ENCODE peak calls at places on chromosomes 4 and X, in five cellular contexts. L is endodermal cell; N is CD4-positive, CD25-positive, alpha-beta regulatory T cell; I is lower lobe of right lung; C is psoas muscle. H is an unnamed sample. For H3K27me3, the result is how much of the 10 kb centered on the place peaks cover.

GRCh38 chr4:15488136-15488535 is 18.5 kb downstream of the CC2D2A start:
- DNase-seq in I (no peak), L (no peak), C (no peak), N (no peak), H (no peak)

GRCh38 chrX:109840585-109840984 is 107.5 kb upstream of the ACSL4 start:
- DNase-seq in I (no peak), L (no peak), N (no peak), C (no peak), H (no peak)

GRCh38 chrX:15914486-15914885 is 59.9 kb upstream of the AP1S2 start:
- DNase-seq in I (no peak), C (no peak), N (no peak), L (no peak), H (no peak)

GRCh38 chr4:7193040-7193958 is 961 bp downstream of the SORCS2 start:
- DNase-seq in C (peak), L (peak), I (peak), N (no peak), H (peak)

GRCh38 chrX:110015915-110016314 is 13.0 kb downstream of the TMEM164 start:
- DNase-seq in N (no peak), C (no peak), L (no peak), I (no peak), H (no peak)

GRCh38 chr4:186948361-186949291 is 225.0 kb upstream of the FAT1 start:
- DNase-seq in N (no peak), L (peak), C (no peak), I (no peak), H (no peak)

GRCh38 chrX:70755850-70756249 is 152.7 kb downstream of the TEX11 start:
- DNase-seq in C (no peak), N (peak), I (no peak), L (peak), H (no peak)

GRCh38 chr4:683982-684571 is 4.9 kb downstream of the SLC49A3 start:
- DNase-seq in C (peak), N (no peak), I (peak), L (peak), H (peak)

GRCh38 chr4:3432381-3432790 is 9.4 kb upstream of the HGFAC start:
- DNase-seq in N (no peak), L (no peak), I (no peak), C (no peak), H (no peak)

GRCh38 chr4:184448828-184449227 is 25.5 kb downstream of the IRF2 start:
- DNase-seq in L (no peak), I (peak), N (no peak), C (peak), H (no peak)

GRCh38 chr4:121189351-121189750 is 25.2 kb upstream of the TNIP3 start:
- DNase-seq in L (no peak), C (no peak), N (no peak), I (no peak), H (no peak)

GRCh38 chr4:21888195-21888976 is 60.2 kb downstream of the KCNIP4 start:
- DNase-seq in N (no peak), L (no peak), C (no peak), I (no peak), H (no peak)

DNA sequence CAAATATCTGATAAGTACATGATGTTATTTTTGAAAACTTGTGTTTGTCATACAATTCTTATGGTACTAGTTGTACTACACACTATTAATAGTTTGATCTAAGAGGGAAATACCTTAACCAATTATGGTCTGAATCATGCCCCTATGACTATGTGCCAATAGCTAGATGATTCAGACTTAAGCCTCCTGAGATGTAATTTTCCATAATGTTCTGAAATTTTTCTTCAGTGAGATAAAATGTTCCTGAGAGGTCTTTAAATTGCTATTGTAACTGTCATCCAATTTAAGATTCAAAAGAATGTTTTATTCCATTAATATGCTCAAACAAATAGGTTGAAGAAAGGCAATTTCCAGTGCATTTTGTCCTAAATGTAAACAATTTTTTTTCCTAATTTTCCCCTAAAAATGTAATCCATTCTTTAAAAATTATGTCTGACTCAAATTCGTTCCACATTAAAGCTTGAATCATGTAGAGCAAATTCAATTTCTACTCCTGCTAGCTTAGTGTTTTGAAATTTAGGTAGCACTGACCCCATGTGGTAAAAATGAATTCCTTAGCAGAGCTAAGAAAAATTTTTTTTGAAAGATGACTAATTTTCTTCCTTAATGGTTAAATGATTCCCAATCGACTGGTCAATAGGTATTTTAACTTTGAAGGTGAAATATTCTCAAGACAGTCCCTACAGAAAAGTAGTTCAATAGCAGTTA is 49.1 kb downstream of the APOOL start:
- DNase-seq in L (no peak), N (no peak), C (no peak), I (no peak), H (no peak)
- H3K27me3 ChIP-seq in L (under half), N (under half), C (under half), I (under half), H (under half)

GRCh38 chr4:147480891-147481576 is at the start of gene EDNRA:
- DNase-seq in L (peak), I (peak), C (peak), N (no peak), H (peak)

GRCh38 chr4:147479376-147479775 is 1.5 kb upstream of the EDNRA start:
- DNase-seq in L (no peak), I (no peak), C (no peak), N (no peak), H (no peak)

GRCh38 chr4:147480502-147480890 is 401 bp upstream of the EDNRA start:
- DNase-seq in L (no peak), N (no peak), I (no peak), C (no peak), H (no peak)

GRCh38 chr4:147481577-147482109 is 746 bp downstream of the EDNRA start:
- DNase-seq in I (no peak), L (peak), N (no peak), C (no peak), H (no peak)

GRCh38 chr4:147479817-147480216 is 1.1 kb upstream of the EDNRA start:
- DNase-seq in L (no peak), I (no peak), C (no peak), N (no peak), H (peak)
- H3K4me3 ChIP-seq in L (no peak), I (peak), C (no peak), N (no peak), H (no peak)

DNA sequence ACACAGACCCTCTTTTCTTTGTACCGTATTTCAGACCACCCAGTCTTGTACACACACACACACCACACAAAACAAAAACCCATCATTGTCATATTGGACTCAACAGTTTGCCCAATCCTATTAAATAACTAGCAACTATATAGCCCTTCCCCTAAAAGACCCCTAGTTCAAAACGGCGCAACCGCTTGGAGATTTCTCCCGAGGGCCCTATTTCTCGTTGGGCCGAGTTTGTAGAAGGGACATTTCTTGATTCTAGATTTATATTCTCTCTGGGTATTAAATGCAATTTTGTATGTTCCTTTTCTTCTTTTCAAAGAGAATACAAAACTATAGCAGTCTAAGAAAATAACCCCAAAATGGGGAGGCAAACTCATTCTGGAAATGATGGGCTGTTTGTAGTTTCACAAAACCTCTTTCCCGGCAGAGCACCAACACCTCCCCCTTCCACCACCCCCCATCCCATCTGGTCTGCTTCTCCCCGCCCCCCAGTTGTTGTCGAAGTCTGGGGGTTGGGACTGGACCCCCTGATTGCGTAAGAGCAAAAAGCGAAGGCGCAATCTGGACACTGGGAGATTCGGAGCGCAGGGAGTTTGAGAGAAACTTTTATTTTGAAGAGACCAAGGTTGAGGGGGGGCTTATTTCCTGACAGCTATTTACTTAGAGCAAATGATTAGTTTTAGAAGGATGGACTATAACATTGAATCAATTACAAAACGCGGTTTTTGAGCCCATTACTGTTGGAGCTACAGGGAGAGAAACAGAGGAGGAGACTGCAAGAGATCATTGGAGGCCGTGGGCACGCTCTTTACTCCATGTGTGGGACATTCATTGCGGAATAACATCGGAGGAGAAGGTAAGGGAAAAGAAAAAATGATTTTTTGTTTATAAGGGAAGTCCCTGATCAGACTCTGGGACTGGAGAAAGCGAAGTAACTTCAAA is at the start of gene PDGFRA:
- DNase-seq in N (no peak), I (no peak), C (peak), L (peak), H (peak)
- H3K27me3 ChIP-seq in N (under half), I (half or more), C (under half), L (half or more), H (under half)

GRCh38 chr4:52685316-52685715 is 26.2 kb upstream of the USP46 start:
- DNase-seq in I (no peak), N (no peak), L (no peak), C (no peak), H (no peak)
- H3K4me3 ChIP-seq in I (no peak), N (no peak), L (no peak), C (no peak), H (no peak)

GRCh38 chr4:150072906-150073714 is 5.1 kb upstream of the DCLK2 start:
- DNase-seq in N (no peak), C (no peak), L (no peak), I (no peak), H (no peak)

GRCh38 chr4:150078041-150078995 is at the start of gene DCLK2:
- DNase-seq in C (peak), I (peak), L (peak), N (no peak), H (peak)

GRCh38 chr4:150072471-150072870 is 5.8 kb upstream of the DCLK2 start:
- DNase-seq in L (no peak), I (no peak), C (no peak), N (no peak), H (no peak)

GRCh38 chr4:150070464-150071170 is 7.6 kb upstream of the DCLK2 start:
- DNase-seq in I (no peak), L (no peak), N (no peak), C (no peak), H (no peak)

DNA sequence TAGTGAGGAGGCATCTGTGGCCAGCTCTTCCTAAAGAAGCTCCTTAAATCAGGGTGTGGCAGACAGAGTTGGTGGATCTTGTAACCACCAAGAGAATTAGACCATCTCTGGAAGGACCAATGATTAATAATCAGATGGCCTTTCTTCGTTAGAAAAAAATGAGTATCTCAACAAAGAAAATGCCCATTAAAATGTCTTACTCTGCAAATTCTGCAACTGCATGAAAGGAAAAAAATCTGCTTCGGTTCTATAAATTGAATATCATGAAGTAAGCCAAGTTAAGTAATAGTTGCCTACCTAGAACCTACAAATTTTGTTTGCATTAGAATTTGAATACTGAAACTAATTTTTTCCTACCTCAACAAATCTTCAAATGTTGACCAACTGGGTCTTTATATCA is 4.2 kb upstream of the DCLK2 start:
- DNase-seq in I (no peak), C (no peak), L (no peak), N (no peak), H (no peak)
- H3K27me3 ChIP-seq in I (under half), C (under half), L (under half), N (under half), H (under half)

DNA sequence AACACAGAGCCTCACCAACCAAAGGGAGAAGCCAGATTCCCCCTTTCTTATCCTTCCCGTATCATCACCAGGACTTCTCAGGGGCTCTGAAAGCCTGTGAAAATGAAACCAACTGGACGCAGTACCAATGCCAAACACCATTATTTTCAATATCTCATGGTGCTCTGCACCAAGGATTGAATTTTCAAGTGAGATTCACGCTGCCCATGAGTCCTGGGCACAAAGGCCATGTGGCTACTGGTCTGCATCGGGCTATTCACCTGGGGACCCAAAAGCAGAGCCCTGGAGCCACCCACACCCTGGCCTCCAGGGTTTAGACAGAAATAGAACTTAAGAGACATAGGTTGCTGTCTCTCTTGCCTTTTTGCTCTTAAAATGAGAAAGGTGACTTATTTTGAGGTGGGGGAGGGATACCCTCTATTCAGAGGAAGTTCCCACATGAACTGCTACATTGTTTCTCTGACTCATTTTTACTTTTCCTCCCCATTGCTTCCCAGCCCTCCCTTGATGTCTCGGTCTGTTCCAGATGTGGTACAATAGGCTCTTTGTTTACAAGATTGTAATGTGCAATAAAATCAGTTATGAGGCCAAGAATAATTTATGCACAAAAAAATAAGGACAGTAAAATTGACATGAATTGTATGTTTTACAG is 55.4 kb downstream of the MAML3 start:
- DNase-seq in I (no peak), L (no peak), C (no peak), N (no peak), H (no peak)
- H3K4me3 ChIP-seq in I (peak), L (no peak), C (peak), N (no peak), H (no peak)

GRCh38 chrX:74421181-74422028 is at the start of gene SLC16A2:
- DNase-seq in C (peak), I (peak), N (peak), L (peak), H (peak)

GRCh38 chrX:74419861-74420193 is 1.5 kb upstream of the SLC16A2 start:
- DNase-seq in I (no peak), N (no peak), L (no peak), C (no peak), H (no peak)

GRCh38 chrX:74422029-74422352 is 698 bp downstream of the SLC16A2 start:
- DNase-seq in N (no peak), C (no peak), L (no peak), I (no peak), H (no peak)

GRCh38 chrX:74422576-74423288 is 1.4 kb downstream of the SLC16A2 start:
- DNase-seq in I (peak), N (no peak), C (peak), L (peak), H (peak)

GRCh38 chrX:74420194-74421035 is 878 bp upstream of the SLC16A2 start:
- DNase-seq in I (peak), N (no peak), C (peak), L (peak), H (peak)
- H3K27me3 ChIP-seq in I (under half), N (under half), C (under half), L (under half), H (under half)

DNA sequence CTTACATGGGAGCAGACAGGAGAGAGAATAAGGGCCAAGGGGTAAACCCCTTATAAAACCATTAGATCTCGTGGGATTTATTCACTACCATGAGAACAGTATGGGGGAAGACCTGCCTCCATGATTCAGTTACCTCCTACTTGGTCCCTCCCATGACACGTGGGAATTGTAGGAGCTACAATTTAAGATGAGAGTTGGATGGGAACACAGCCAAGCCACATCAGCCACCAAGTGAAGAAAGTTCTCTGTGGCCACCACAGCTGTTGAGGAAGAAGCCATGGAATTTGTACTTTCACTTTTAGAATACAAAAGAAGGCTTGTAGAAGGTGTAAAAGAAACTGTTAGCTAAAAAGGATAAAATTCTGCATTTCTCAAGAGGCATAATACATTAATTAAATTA is 67.0 kb upstream of the CXorf51A start:
- DNase-seq in C (no peak), L (no peak), I (no peak), N (no peak), H (no peak)
- H3K4me3 ChIP-seq in C (no peak), L (no peak), I (no peak), N (no peak), H (no peak)